ENCODE peak calls at places on chromosomes 11 and 22, in ten cellular contexts. J is BE2C; Y is stimulated activated CD8-positive, alpha-beta memory T cell treated with anti-CD3 and anti-CD28 coated beads, Interleukin-12 subunit alpha, Interleukin-12 subunit beta, amount 100 ng/mL, for 1 hour; D is A549; M is NCI-H2029 treated with DMSO at 0.1 percent for 48 hours; U is activated CD4-positive, alpha-beta T cell treated with anti-CD3 and anti-CD28 coated beads, Interleukin-2, amount 50 U/mL, for 4 hours; G is mesenchymal stem cell; F is iris pigment epithelial cell; H is neuronal stem cell; B is head of caudate nucleus. N is an unnamed sample.

GRCh38 chr11:67483901-67484665 is 1.3 kb downstream of the AIP start:
- DNase-seq in J (no peak), Y (no peak), D (no peak), M (no peak), U (no peak), G (no peak), F (no peak), H (no peak), B (no peak), N (no peak)

GRCh38 chr22:30004689-30005088 is 75.6 kb upstream of the HORMAD2 start:
- DNase-seq in J (peak), Y (no peak), D (no peak), M (peak), U (no peak), G (no peak), F (no peak), H (no peak), B (no peak), N (no peak)

GRCh38 chr11:26916805-26917204 is 77.1 kb upstream of the FIBIN start:
- DNase-seq in J (no peak), Y (no peak), D (no peak), M (no peak), U (no peak), G (no peak), F (no peak), H (no peak), B (no peak), N (no peak)

GRCh38 chr22:19766235-19766505 is 5.6 kb downstream of the TBX1 start:
- DNase-seq in J (no peak), Y (no peak), D (no peak), M (no peak), U (no peak), G (no peak), F (no peak), H (no peak), B (no peak), N (no peak)

GRCh38 chr11:33732176-33732575 is 4.0 kb downstream of the CD59 start:
- DNase-seq in J (no peak), Y (no peak), D (no peak), M (no peak), U (no peak), G (no peak), F (no peak), H (no peak), B (no peak), N (no peak)

GRCh38 chr11:122852071-122852831 is 14.0 kb downstream of the CRTAM start:
- DNase-seq in J (no peak), Y (no peak), D (no peak), M (no peak), U (peak), G (no peak), F (peak), H (no peak), B (peak), N (no peak)

GRCh38 chr11:112308651-112309050 is 48.0 kb upstream of the PLET1 start:
- DNase-seq in J (no peak), Y (no peak), D (no peak), M (no peak), U (no peak), G (no peak), F (no peak), H (no peak), B (no peak), N (no peak)

GRCh38 chr11:45399166-45399565 is 113.0 kb upstream of the SYT13 start:
- DNase-seq in J (no peak), Y (no peak), D (no peak), M (no peak), U (no peak), G (no peak), F (no peak), H (no peak), B (no peak), N (no peak)

GRCh38 chr11:76724162-76724768 is 53.7 kb upstream of the LRRC32 start:
- DNase-seq in J (no peak), Y (no peak), D (no peak), M (no peak), U (no peak), G (peak), F (no peak), H (peak), B (no peak), N (no peak)

GRCh38 chr11:1179641-1180040 is 21.9 kb downstream of the MUC5AC start:
- DNase-seq in J (no peak), Y (no peak), D (no peak), M (no peak), U (no peak), G (no peak), F (no peak), H (no peak), B (no peak), N (no peak)

GRCh38 chr11:117044287-117045035 is 53.8 kb downstream of the SIK3 start:
- DNase-seq in J (no peak), Y (no peak), D (no peak), M (no peak), U (no peak), G (no peak), F (no peak), H (no peak), B (no peak), N (no peak)

GRCh38 chr11:118434553-118435232 is 1.6 kb upstream of the KMT2A start:
- DNase-seq in J (peak), Y (no peak), D (no peak), M (no peak), U (peak), G (peak), F (peak), H (peak), B (peak), N (no peak)

N was measured in NCI-H2107.